ENCODE peak calls at places on chromosomes 12 and 14, in six cellular contexts. T is NCI-H187, R is NT2/D1, X is GM23338, L is KBM-7, G is NCI-H2107. W is an unnamed sample.

GRCh38 chr12:70031046-70031445 is 206.0 kb downstream of the MYRFL start:
- DNase-seq in T (no peak), R (no peak), X (peak), L (no peak), G (no peak), W (no peak)

GRCh38 chr12:66829660-66830325 is 150.9 kb upstream of the GRIP1 start:
- DNase-seq in T (no peak), R (no peak), X (no peak), L (no peak), G (no peak), W (no peak)

GRCh38 chr12:69238589-69239285 is 632 bp upstream of the CPSF6 start:
- DNase-seq in T (no peak), R (no peak), X (no peak), L (no peak), G (no peak), W (no peak)

GRCh38 chr12:2212537-2212936 is 159.8 kb downstream of the CACNA1C start:
- DNase-seq in T (no peak), R (no peak), X (no peak), L (peak), G (no peak), W (no peak)

GRCh38 chr14:36976571-36977023 is 195.8 kb downstream of the SLC25A21 start:
- DNase-seq in T (no peak), R (no peak), X (no peak), L (peak), G (no peak), W (no peak)

GRCh38 chr12:93378373-93379310 is 917 bp downstream of the NUDT4 start:
- DNase-seq in T (peak), R (no peak), X (peak), L (peak), G (no peak), W (peak)

GRCh38 chr12:64088431-64089349 is 133.4 kb downstream of the KICS2 start:
- DNase-seq in T (no peak), R (peak), X (peak), L (peak), G (no peak), W (no peak)

GRCh38 chr12:116294464-116295002 is 17.0 kb upstream of the MED13L start:
- DNase-seq in T (no peak), R (no peak), X (no peak), L (no peak), G (no peak), W (no peak)

GRCh38 chr12:10301103-10301502 is 6.6 kb upstream of the KLRD1 start:
- DNase-seq in T (no peak), R (no peak), X (no peak), L (no peak), G (no peak), W (no peak)

GRCh38 chr14:61466249-61466904 is 145.0 kb downstream of the PRKCH start:
- DNase-seq in T (no peak), R (peak), X (peak), L (no peak), G (no peak), W (peak)

GRCh38 chr12:102326987-102327386 is 129.4 kb upstream of the PMCH start:
- DNase-seq in T (no peak), R (peak), X (peak), L (no peak), G (no peak), W (no peak)

GRCh38 chr14:102592969-102593840 is 756 bp downstream of the RCOR1 start:
- DNase-seq in T (no peak), R (no peak), X (peak), L (peak), G (peak), W (peak)

GRCh38 chr12:106290666-106291065 is 11.9 kb upstream of the TCP11L2 start:
- DNase-seq in T (no peak), R (no peak), X (no peak), L (no peak), G (no peak), W (no peak)

GRCh38 chr12:3277261-3277943 is 200.2 kb downstream of the TSPAN9 start:
- DNase-seq in T (no peak), R (no peak), X (no peak), L (no peak), G (no peak), W (no peak)

W was measured in neural progenitor cell.